ENCODE peak calls at places on chromosome 14, in ten cellular contexts. I, P, A, J, V, W, S, B, C and D are unnamed samples.

GRCh38 chr14:77128414-77128891 is 13.1 kb downstream of the ZDHHC22 start:
- DNase-seq in A (no peak), V (no peak), I (no peak), B (peak), W (no peak), P (no peak), S (peak), J (no peak), C (no peak), D (no peak)

GRCh38 chr14:104286496-104286895 is 148.1 kb downstream of the KIF26A start:
- DNase-seq in W (no peak), V (no peak), B (no peak), S (no peak), P (no peak), J (no peak), I (no peak), C (no peak), A (peak), D (no peak)

GRCh38 chr14:85195872-85196477 is 334.0 kb upstream of the FLRT2 start:
- DNase-seq in C (no peak), B (peak), S (peak), W (no peak), I (no peak), P (no peak), V (no peak), A (no peak), J (no peak), D (peak)

GRCh38 chr14:65815127-65815526 is 402.6 kb downstream of the FUT8 start:
- DNase-seq in C (no peak), W (no peak), A (no peak), J (no peak), S (no peak), B (no peak), P (no peak), V (no peak), I (no peak), D (no peak)

GRCh38 chr14:22002860-22003284 is 329.3 kb upstream of the OR4E1 start:
- DNase-seq in W (no peak), S (no peak), C (no peak), J (peak), I (peak), B (peak), A (peak), P (no peak), V (peak), D (no peak)

GRCh38 chr14:55556929-55557623 is 22.9 kb upstream of the KTN1 start:
- DNase-seq in P (peak), A (no peak), W (peak), V (no peak), S (peak), J (no peak), B (peak), C (no peak), I (no peak), D (peak)

GRCh38 chr14:88599321-88599720 is 36.5 kb downstream of the ZC3H14 start:
- DNase-seq in P (no peak), I (no peak), J (no peak), W (no peak), V (no peak), B (no peak), S (no peak), A (no peak), C (no peak), D (no peak)

GRCh38 chr14:52902971-52903385 is 47.9 kb downstream of the FERMT2 start:
- DNase-seq in V (no peak), W (no peak), J (no peak), I (no peak), A (no peak), C (no peak), B (peak), P (no peak), S (peak), D (no peak)

GRCh38 chr14:66121859-66122258 is 364.3 kb upstream of the CCDC196 start:
- DNase-seq in P (no peak), A (no peak), I (no peak), V (no peak), C (no peak), W (no peak), B (no peak), J (no peak), S (no peak), D (no peak)

GRCh38 chr14:65261946-65262345 is 150.6 kb upstream of the FUT8 start:
- DNase-seq in I (no peak), V (no peak), A (no peak), P (no peak), B (no peak), C (no peak), W (no peak), J (no peak), S (no peak), D (no peak)

GRCh38 chr14:75545907-75546306 is 23.6 kb downstream of the BATF start:
- DNase-seq in W (no peak), S (no peak), I (no peak), C (no peak), V (no peak), J (no peak), P (no peak), B (no peak), A (no peak), D (no peak)

GRCh38 chr14:72692678-72693077 is 201.2 kb downstream of the DPF3 start:
- DNase-seq in I (no peak), P (no peak), S (no peak), A (no peak), W (no peak), V (no peak), B (no peak), C (no peak), J (no peak), D (no peak)

GRCh38 chr14:104280902-104281767 is 142.7 kb downstream of the KIF26A start:
- DNase-seq in J (no peak), S (no peak), W (no peak), B (no peak), P (no peak), I (no peak), V (no peak), C (no peak), A (peak), D (no peak)

GRCh38 chr14:40760703-40761102 is 846.0 kb upstream of the LRFN5 start:
- DNase-seq in J (no peak), A (no peak), S (no peak), B (no peak), V (no peak), P (no peak), I (no peak), W (no peak), C (no peak), D (no peak)

GRCh38 chr14:36254020-36254614 is 66.3 kb downstream of the MBIP start:
- DNase-seq in A (no peak), P (no peak), I (no peak), S (peak), W (no peak), B (peak), C (no peak), J (no peak), V (no peak), D (no peak)

GRCh38 chr14:32009636-32010560 is 67.2 kb upstream of the ARHGAP5 start:
- DNase-seq in B (no peak), A (no peak), J (no peak), V (no peak), P (no peak), C (no peak), W (no peak), I (no peak), S (no peak), D (no peak)

GRCh38 chr14:75303415-75303814 is 24.8 kb downstream of the FOS start:
- DNase-seq in W (no peak), C (peak), A (peak), P (no peak), B (peak), S (peak), I (peak), V (peak), J (peak), D (peak)

GRCh38 chr14:100891051-100891450 is 12.5 kb downstream of the RTL1 start:
- DNase-seq in I (no peak), J (no peak), P (no peak), A (peak), C (no peak), V (no peak), W (no peak), B (no peak), S (no peak), D (no peak)

GRCh38 chr14:24721772-24722171 is 87.8 kb upstream of the GZMB start:
- DNase-seq in P (no peak), A (no peak), V (no peak), C (no peak), S (no peak), J (no peak), B (no peak), I (no peak), W (no peak), D (no peak)

GRCh38 chr14:47485421-47485820 is 190.0 kb downstream of the MDGA2 start:
- DNase-seq in A (no peak), P (no peak), S (no peak), C (no peak), W (no peak), B (no peak), I (no peak), J (no peak), V (no peak), D (no peak)

GRCh38 chr14:102799684-102800562 is 22.7 kb downstream of the TRAF3 start:
- DNase-seq in B (no peak), V (no peak), A (no peak), P (peak), I (no peak), J (no peak), C (no peak), S (peak), W (peak), D (no peak)

GRCh38 chr14:104213301-104214034 is 75.1 kb downstream of the KIF26A start:
- DNase-seq in C (no peak), P (no peak), A (peak), B (no peak), I (no peak), V (no peak), J (no peak), W (no peak), S (no peak), D (no peak)

GRCh38 chr14:100392266-100392850 is 69.2 kb downstream of the SLC25A47 start:
- DNase-seq in W (no peak), P (no peak), C (no peak), V (no peak), J (no peak), S (no peak), B (no peak), A (no peak), I (no peak), D (no peak)

GRCh38 chr14:65041434-65041915 is 54.8 kb downstream of the FNTB start:
- DNase-seq in V (no peak), J (no peak), C (no peak), S (no peak), B (no peak), W (no peak), I (no peak), P (no peak), A (no peak), D (no peak)

GRCh38 chr14:85960781-85961180 is 430.8 kb downstream of the FLRT2 start:
- DNase-seq in B (no peak), J (no peak), V (no peak), A (peak), S (no peak), C (no peak), P (no peak), W (no peak), I (no peak), D (no peak)

GRCh38 chr14:100525615-100526014 is 61.6 kb downstream of the BEGAIN start:
- DNase-seq in W (no peak), V (no peak), S (no peak), A (peak), J (no peak), I (no peak), P (no peak), B (no peak), C (no peak), D (no peak)

GRCh38 chr14:87233266-87233665 is 759.7 kb downstream of the GALC start:
- DNase-seq in B (no peak), A (no peak), J (no peak), C (no peak), I (no peak), W (no peak), S (no peak), P (no peak), V (no peak), D (no peak)

GRCh38 chr14:70203686-70204085 is 14.9 kb upstream of the SLC8A3 start:
- DNase-seq in A (no peak), W (no peak), P (no peak), C (no peak), J (no peak), V (no peak), I (no peak), B (no peak), S (no peak), D (no peak)

GRCh38 chr14:103725001-103725682 is 9.5 kb downstream of the ZFYVE21 start:
- DNase-seq in C (no peak), A (no peak), V (no peak), I (no peak), P (no peak), B (no peak), S (no peak), J (no peak), W (no peak), D (no peak)